ENCODE peak calls at places on chromosomes 11 and 22, in six cellular contexts. C is dorsolateral prefrontal cortex, A is heart left ventricle, D is transverse colon, U is uterus, L is IMR-90. T is an unnamed sample.

GRCh38 chr11:60305906-60306619 is 21.0 kb upstream of the MS4A6E start:
- DNase-seq in C (no peak), A (no peak), D (no peak), U (no peak), L (no peak), T (no peak)

GRCh38 chr11:707817-708420 is 1.9 kb downstream of the EPS8L2 start:
- DNase-seq in C (no peak), A (no peak), D (no peak), U (no peak), L (no peak), T (peak)

GRCh38 chr22:35318346-35319215 is 18.9 kb downstream of the TOM1 start:
- DNase-seq in C (peak), A (no peak), D (no peak), U (no peak), L (no peak), T (no peak)

GRCh38 chr11:109654091-109654490 is 232.1 kb downstream of the C11orf87 start:
- DNase-seq in C (no peak), A (no peak), D (no peak), U (no peak), L (no peak), T (no peak)

GRCh38 chr22:20128902-20129746 is 2.5 kb upstream of the ZDHHC8 start:
- DNase-seq in C (no peak), A (no peak), D (peak), U (no peak), L (peak), T (no peak)

GRCh38 chr22:43827926-43828710 is 16.0 kb upstream of the EFCAB6 start:
- DNase-seq in C (no peak), A (no peak), D (no peak), U (no peak), L (no peak), T (no peak)

GRCh38 chr11:12229450-12230229 is 119.2 kb downstream of the MICAL2 start:
- DNase-seq in C (no peak), A (no peak), D (peak), U (no peak), L (no peak), T (no peak)

GRCh38 chr11:68396526-68396925 is 64.0 kb upstream of the PPP6R3 start:
- DNase-seq in C (no peak), A (no peak), D (no peak), U (no peak), L (no peak), T (no peak)

GRCh38 chr11:71486320-71486719 is 33.3 kb downstream of the NADSYN1 start:
- DNase-seq in C (no peak), A (no peak), D (no peak), U (no peak), L (no peak), T (no peak)

DNA sequence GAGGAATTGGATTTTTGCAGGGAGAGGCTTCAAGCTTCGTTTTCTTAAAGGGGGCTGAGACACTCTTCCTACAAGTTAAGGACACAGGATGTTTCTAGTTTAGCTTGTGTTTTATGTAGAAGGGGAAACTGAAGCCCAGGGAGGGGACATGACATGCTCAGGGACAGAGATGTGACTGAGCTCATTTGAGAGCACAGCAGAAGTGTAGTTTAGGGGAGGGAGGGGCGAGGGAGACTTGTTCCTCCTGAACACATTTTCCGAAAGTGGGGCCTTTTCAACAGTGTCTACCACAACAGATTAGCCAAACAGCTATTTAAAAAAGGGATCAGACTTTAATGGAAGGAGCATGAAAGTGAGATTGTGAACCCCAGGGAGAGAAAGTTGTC is 148.1 kb downstream of the FBXO7 start:
- DNase-seq in C (no peak), A (no peak), D (no peak), U (no peak), L (no peak), T (no peak)
- H3K27ac ChIP-seq in C (peak), A (peak), D (peak), U (peak), L (peak), T (peak)

GRCh38 chr11:113397821-113398220 is 10.2 kb downstream of the ANKK1 start:
- DNase-seq in C (no peak), A (no peak), D (no peak), U (no peak), L (no peak), T (no peak)
- H3K27ac ChIP-seq in C (no peak), A (no peak), D (no peak), U (no peak), L (no peak), T (no peak)

GRCh38 chr11:95575517-95575916 is 214.1 kb downstream of the FAM76B start:
- DNase-seq in C (no peak), A (no peak), D (no peak), U (no peak), L (no peak), T (no peak)
- H3K27ac ChIP-seq in C (no peak), A (no peak), D (no peak), U (no peak), L (no peak), T (no peak)

DNA sequence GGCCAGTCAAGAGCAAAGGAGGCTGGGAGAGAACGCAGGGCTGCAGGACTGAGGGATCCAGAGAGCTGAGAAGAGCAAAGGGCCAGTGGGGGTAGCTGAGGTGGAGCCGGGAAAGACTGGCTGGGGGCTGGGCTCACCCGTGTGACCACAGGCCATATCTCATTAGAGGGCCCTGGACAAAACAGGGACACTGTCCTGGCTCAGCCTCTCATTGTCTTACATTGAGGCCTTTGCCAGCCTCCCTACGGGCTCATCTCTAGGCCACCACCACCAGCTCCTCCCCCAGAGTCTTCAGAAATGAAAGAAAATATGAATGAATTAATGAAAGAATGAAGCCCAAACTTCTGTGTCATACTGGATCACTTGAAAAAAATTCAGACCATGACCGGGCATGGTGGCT is 9.2 kb downstream of the RAB36 start:
- DNase-seq in C (no peak), A (no peak), D (no peak), U (no peak), L (no peak), T (no peak)
- H3K27ac ChIP-seq in C (no peak), A (no peak), D (no peak), U (no peak), L (no peak), T (no peak)

GRCh38 chr11:45089845-45090499 is 56.5 kb upstream of the PRDM11 start:
- DNase-seq in C (no peak), A (no peak), D (no peak), U (no peak), L (peak), T (no peak)
- H3K27ac ChIP-seq in C (no peak), A (peak), D (peak), U (peak), L (peak), T (no peak)

DNA sequence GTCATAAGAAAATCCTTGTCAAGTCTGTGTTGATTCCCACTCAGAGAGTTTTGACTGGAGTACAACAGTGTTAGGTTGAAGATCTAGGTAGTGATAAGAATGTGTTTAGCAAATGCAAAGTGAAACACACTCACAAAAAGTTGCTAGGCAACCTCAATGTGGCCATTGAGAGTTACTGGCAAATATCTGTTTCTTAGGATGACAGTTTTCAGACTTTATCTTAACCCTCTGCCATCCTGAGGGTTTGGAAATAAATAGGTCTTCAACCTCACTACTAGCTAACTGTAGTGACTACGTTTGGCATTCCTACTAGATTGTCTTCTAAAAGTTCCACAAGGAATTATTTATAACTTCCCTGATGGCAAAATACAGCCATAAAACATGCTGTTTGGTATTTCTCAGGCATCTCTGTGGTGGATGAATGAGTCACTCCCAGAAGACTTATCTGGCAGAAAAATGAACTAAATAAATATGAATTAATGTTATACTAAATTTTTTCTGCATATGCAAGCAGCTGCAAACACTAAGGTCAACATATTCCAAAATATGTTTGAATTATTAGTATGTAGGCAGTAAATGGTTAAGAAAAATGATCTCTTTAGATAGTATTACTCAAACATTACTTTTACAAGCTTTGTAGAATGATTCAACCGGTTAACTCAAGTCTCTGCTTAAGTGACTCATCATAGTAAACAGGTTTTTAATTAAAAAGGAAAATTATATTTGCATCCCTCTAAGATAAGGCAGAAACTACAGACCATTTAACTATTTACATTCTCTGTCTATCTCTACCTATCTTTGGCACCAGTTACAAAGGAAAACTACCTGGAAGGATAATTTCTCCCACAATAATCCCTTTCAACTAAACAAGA is 17.1 kb upstream of the SYTL2 start:
- DNase-seq in C (no peak), A (no peak), D (no peak), U (no peak), L (peak), T (no peak)
- H3K27ac ChIP-seq in C (no peak), A (no peak), D (peak), U (peak), L (peak), T (peak)

DNA sequence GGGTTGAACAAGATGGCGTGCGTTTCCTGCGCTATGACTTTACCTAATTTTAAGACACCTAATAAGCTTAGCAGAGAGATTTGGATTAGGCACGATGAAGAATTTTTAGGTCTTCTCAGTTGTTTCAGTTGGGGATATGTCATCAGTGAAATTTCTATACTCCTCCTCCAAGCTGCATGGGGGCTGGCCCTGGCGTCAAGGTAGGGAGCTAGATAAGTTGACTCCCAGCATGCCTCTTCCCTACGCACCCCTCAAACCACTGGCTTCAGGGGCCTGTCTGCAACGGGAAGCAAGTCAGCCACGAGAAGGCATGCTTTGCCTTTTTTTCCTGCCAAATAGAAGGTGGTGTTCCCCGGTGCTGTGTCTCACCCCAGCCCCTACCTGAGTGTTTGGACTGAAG is 13.3 kb downstream of the DGAT2 start:
- DNase-seq in C (no peak), A (no peak), D (no peak), U (no peak), L (no peak), T (no peak)
- H3K27ac ChIP-seq in C (no peak), A (no peak), D (no peak), U (no peak), L (no peak), T (no peak)

GRCh38 chr22:42758929-42759629 is 38.4 kb upstream of the A4GALT start:
- DNase-seq in C (no peak), A (no peak), D (no peak), U (no peak), L (peak), T (no peak)

GRCh38 chr22:42752230-42752746 is 31.6 kb upstream of the A4GALT start:
- DNase-seq in C (no peak), A (no peak), D (no peak), U (no peak), L (no peak), T (no peak)

GRCh38 chr22:42752912-42753311 is 32.2 kb upstream of the A4GALT start:
- DNase-seq in C (no peak), A (no peak), D (no peak), U (no peak), L (no peak), T (no peak)

GRCh38 chr22:42757475-42757874 is 36.8 kb upstream of the A4GALT start:
- DNase-seq in C (no peak), A (no peak), D (no peak), U (no peak), L (peak), T (no peak)

GRCh38 chr22:42754658-42755057 is 34.0 kb upstream of the A4GALT start:
- DNase-seq in C (no peak), A (no peak), D (no peak), U (no peak), L (peak), T (no peak)
- H3K27ac ChIP-seq in C (no peak), A (no peak), D (no peak), U (no peak), L (peak), T (no peak)

GRCh38 chr22:29208879-29209623 is 3.4 kb downstream of the EMID1 start:
- DNase-seq in C (no peak), A (no peak), D (peak), U (no peak), L (no peak), T (no peak)

GRCh38 chr22:29207231-29207550 is 1.5 kb downstream of the EMID1 start:
- DNase-seq in C (no peak), A (no peak), D (no peak), U (no peak), L (no peak), T (no peak)

GRCh38 chr22:29209624-29209929 is 3.9 kb downstream of the EMID1 start:
- DNase-seq in C (no peak), A (no peak), D (no peak), U (no peak), L (no peak), T (no peak)

GRCh38 chr22:29207562-29208501 is 2.1 kb downstream of the EMID1 start:
- DNase-seq in C (no peak), A (no peak), D (no peak), U (no peak), L (no peak), T (no peak)

GRCh38 chr22:29208502-29208862 is 2.8 kb downstream of the EMID1 start:
- DNase-seq in C (no peak), A (no peak), D (no peak), U (no peak), L (no peak), T (no peak)
- H3K27ac ChIP-seq in C (peak), A (no peak), D (no peak), U (no peak), L (no peak), T (no peak)

T was measured in lower lobe of right lung.